ENCODE peak calls at places on chromosome 15, in eight cellular contexts. W is pancreas, O is mucosa of descending colon, G is epithelial cell of esophagus, F is HFF-Myc, Z is foreskin fibroblast, X is uterus, U is ovary. V is an unnamed sample.

GRCh38 chr15:98981851-98982722 is 25.5 kb downstream of the PGPEP1L start:
- DNase-seq in W (no peak), O (no peak), G (peak; percentile 40), F (no peak), Z (no peak), X (no peak), U (no peak), V (no peak)

GRCh38 chr15:50450678-50451077 is 26.5 kb downstream of the USP8 start:
- DNase-seq in W (no peak), O (no peak), G (no peak), F (no peak), Z (no peak), X (no peak), U (no peak), V (no peak)

GRCh38 chr15:45704329-45705249 is 69.8 kb downstream of the SQOR start:
- DNase-seq in W (peak; percentile 60), O (peak; percentile 57), G (peak; percentile 67), F (peak; percentile 42), Z (no peak), X (no peak), U (no peak), V (no peak)

GRCh38 chr15:61681676-61682075 is 378.6 kb downstream of the VPS13C start:
- DNase-seq in W (no peak), O (no peak), G (no peak), F (no peak), Z (no peak), X (no peak), U (no peak), V (no peak)

GRCh38 chr15:68218847-68219798 is 10.4 kb downstream of the CLN6 start:
- DNase-seq in W (peak; percentile 3), O (no peak), G (no peak), F (no peak), Z (no peak), X (no peak), U (peak; percentile 13), V (no peak)

GRCh38 chr15:89391685-89392257 is 57.1 kb upstream of the POLG start:
- DNase-seq in W (no peak), O (no peak), G (no peak), F (no peak), Z (no peak), X (no peak), U (no peak), V (no peak)

GRCh38 chr15:98518823-98519561 is 129.3 kb upstream of the IGF1R start:
- DNase-seq in W (no peak), O (no peak), G (peak; percentile 82), F (peak; percentile 43), Z (peak; percentile 62), X (peak; percentile 62), U (no peak), V (peak; percentile 35)

GRCh38 chr15:55786341-55786740 is 43.4 kb upstream of the PRTG start:
- DNase-seq in W (no peak), O (no peak), G (no peak), F (no peak), Z (no peak), X (no peak), U (no peak), V (no peak)

GRCh38 chr15:88269371-88270062 is 13.0 kb upstream of the NTRK3 start:
- DNase-seq in W (no peak), O (no peak), G (no peak), F (no peak), Z (no peak), X (no peak), U (no peak), V (no peak)

GRCh38 chr15:63465104-63465503 is 39.3 kb upstream of the USP3 start:
- DNase-seq in W (no peak), O (no peak), G (peak; percentile 59), F (no peak), Z (peak; percentile 57), X (no peak), U (no peak), V (peak; percentile 45)

GRCh38 chr15:99359760-99360159 is 108.5 kb downstream of the LRRC28 start:
- DNase-seq in W (no peak), O (no peak), G (no peak), F (no peak), Z (no peak), X (no peak), U (no peak), V (no peak)

GRCh38 chr15:93210995-93211394 is 122.0 kb upstream of the RGMA start:
- DNase-seq in W (no peak), O (no peak), G (peak; percentile 33), F (no peak), Z (no peak), X (no peak), U (no peak), V (no peak)

GRCh38 chr15:26967719-26968269 is 3.2 kb upstream of the GABRG3 start:
- DNase-seq in W (no peak), O (no peak), G (no peak), F (no peak), Z (no peak), X (no peak), U (no peak), V (no peak)

GRCh38 chr15:26970712-26971210 is at the start of gene GABRG3:
- DNase-seq in W (no peak), O (no peak), G (no peak), F (no peak), Z (no peak), X (no peak), U (no peak), V (no peak)

GRCh38 chr15:26971303-26972018 is 480 bp downstream of the GABRG3 start:
- DNase-seq in W (no peak), O (no peak), G (no peak), F (no peak), Z (no peak), X (no peak), U (no peak), V (no peak)

GRCh38 chr15:26974120-26974780 is 3.3 kb downstream of the GABRG3 start:
- DNase-seq in W (no peak), O (no peak), G (peak; percentile 37), F (no peak), Z (no peak), X (no peak), U (no peak), V (no peak)

DNA sequence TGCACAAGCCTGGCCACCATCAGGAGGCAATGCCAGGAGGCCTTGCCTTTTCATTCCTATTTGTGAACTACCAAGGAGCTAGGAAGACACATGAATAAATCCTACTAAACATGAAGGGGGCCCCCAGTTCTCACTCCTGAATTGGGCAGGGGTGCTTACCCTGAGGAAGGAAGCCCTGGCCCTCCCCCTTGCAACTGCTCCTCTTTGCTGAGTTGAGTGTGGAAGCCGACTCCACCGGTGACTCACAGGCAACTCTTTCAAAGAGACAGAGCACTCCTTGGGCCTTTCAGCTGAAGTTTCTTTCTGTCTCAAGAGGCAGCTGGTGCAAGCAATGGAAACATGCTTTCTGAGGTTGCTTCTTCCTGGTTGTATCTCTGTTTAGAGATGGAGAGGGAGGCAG is 1.7 kb downstream of the GABRG3 start:
- DNase-seq in W (no peak), O (no peak), G (no peak), F (no peak), Z (no peak), X (no peak), U (no peak), V (no peak)
- H3K4me3 ChIP-seq in W (no peak overlapping the region), O (no peak overlapping the region), G (no peak overlapping the region), F (no peak overlapping the region), Z (no peak overlapping the region), X (no peak overlapping the region), U (no peak overlapping the region), V (no peak overlapping the region)

DNA sequence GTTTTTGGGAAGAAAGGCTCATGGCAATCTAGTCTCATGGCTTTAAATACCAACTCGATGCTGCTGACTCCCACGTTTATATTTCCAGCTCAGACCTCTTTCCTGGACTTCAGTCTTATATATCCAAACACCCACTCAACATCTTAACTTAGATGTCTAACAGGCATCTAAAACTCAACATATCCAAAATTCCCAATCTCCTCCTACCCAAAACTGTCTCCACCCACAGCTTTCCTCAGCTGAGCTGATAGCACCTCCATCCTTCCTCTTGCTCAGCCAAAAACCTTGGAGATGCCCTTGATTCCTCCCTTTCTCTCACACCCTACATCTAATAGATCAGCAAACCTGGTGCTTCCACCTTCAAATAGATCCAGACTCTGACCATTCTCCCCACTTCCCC is 202.5 kb downstream of the TLE3 start:
- DNase-seq in W (no peak), O (no peak), G (no peak), F (no peak), Z (no peak), X (no peak), U (no peak), V (no peak)
- TF ChIP-seq CTCF in W (no peak), O (no peak), G (no peak), F (no peak), Z (no peak), X (no peak), U (no peak), V (no peak)

DNA sequence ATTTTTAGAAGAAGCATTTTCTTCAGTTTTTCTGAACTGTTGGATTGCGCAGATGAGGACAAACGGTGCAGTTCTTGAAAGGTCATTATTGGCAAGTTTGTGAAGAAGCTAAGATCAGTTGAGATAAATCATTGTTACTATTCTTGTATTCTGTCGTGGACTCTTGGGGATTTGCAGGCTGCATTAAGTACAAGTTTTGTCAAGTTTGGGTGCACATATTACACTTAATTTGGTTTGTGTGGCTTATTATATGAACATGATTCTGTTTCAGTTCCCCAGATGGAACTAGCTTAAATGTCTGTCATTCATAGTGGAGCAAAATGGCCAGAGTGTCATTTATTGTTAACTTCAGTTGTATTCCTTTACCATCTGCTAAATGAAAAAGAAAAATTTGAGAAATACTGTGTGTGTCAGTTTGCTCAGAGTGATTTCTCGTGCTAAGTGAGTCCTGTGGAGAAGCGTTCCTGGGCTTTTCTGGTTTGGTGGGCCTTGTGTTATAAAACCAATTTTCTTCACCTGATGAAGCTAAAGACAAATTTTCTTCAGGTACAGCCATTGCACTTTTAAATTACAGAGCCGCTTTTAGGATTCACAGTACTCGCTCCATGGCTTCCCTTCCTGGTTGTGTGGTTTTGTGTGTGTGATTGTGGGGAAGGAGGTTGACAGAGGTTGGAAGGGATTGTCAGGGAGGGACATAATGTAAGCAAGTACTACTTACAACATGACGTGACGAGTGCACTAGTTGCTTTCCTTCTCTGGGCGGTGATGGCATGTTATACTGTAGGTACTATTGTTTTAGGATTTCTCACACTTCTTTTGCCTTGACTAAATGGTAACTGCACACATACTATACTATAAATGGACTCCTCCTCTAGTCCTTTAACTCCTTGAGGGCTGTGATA is 1.7 kb downstream of the AKAP13 start:
- DNase-seq in W (no peak), O (no peak), G (peak; percentile 55), F (no peak), Z (no peak), X (no peak), U (no peak), V (no peak)
- H3K4me3 ChIP-seq in W (peak overlapping the region; percentile 59), O (no peak overlapping the region), G (peak overlapping the region; percentile 69), F (peak overlapping the region; percentile 57), Z (peak overlapping the region; percentile 75), X (peak overlapping the region; percentile 97), U (peak overlapping the region; percentile 78), V (peak overlapping the region; percentile 82)

DNA sequence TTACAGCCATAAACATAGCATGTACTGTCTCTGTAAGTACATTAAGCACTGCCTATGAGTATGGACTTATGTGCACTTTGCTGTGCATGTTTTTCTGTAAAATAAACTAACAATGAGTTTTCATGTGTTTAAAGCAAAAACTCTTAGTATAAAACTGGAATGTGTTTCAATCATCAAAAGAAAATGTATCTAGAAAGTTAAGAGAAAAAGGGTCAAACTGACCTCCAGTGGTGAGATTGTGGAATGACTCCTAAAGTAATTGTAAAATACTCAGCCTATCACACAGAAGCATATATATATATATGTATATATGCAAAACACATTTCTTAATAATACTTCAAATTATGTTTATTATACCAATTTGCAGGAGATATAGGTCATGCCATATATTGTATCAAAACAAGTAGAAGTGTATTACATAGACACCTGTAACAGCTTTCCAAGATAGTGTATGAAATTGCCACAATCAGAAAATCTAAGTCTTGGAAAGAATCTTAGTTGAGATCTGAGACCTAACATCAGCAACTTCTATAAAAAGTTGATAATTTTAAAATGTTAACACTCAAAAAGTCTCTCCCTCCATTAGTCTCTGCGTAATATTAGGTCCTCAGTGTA is 199.6 kb downstream of the FMN1 start:
- DNase-seq in W (no peak), O (no peak), G (peak; percentile 59), F (no peak), Z (peak; percentile 41), X (no peak), U (no peak), V (no peak)
- TF ChIP-seq CTCF in W (peak; percentile 37), O (no peak), G (peak; percentile 58), F (peak; percentile 30), Z (peak; percentile 39), X (peak; percentile 43), U (peak; percentile 17), V (peak; percentile 56)

V was measured in AG09309.